ENCODE peak calls at places on chromosome 6, in five cellular contexts. A, V, H, L and Q are unnamed samples.

GRCh38 chr6:39100358-39100757 is 14.6 kb downstream of the SAYSD1 start:
- DNase-seq in A (no peak), V (no peak), H (no peak), L (no peak), Q (no peak)

GRCh38 chr6:156718647-156719394 is 58.4 kb upstream of the ARID1B start:
- DNase-seq in A (peak; percentile 71), V (peak; percentile 69), H (no peak), L (no peak), Q (peak; percentile 92)

GRCh38 chr6:20952605-20953004 is 418.3 kb downstream of the CDKAL1 start:
- DNase-seq in A (peak; percentile 12), V (peak; percentile 60), H (no peak), L (peak; percentile 90), Q (peak; percentile 65)

GRCh38 chr6:150312395-150312794 is 56.4 kb upstream of the IYD start:
- DNase-seq in A (no peak), V (no peak), H (no peak), L (peak; percentile 75), Q (no peak)

GRCh38 chr6:50927816-50928215 is 109.1 kb downstream of the TFAP2B start:
- DNase-seq in A (no peak), V (no peak), H (no peak), L (no peak), Q (no peak)

GRCh38 chr6:11374036-11375010 is 141.9 kb upstream of the NEDD9 start:
- DNase-seq in A (no peak), V (no peak), H (peak; percentile 67), L (no peak), Q (no peak)

GRCh38 chr6:3919130-3919628 is 70.0 kb downstream of the FAM50B start:
- DNase-seq in A (no peak), V (no peak), H (no peak), L (no peak), Q (peak; percentile 84)

GRCh38 chr6:88517737-88518136 is 351.6 kb upstream of the CNR1 start:
- DNase-seq in A (no peak), V (no peak), H (no peak), L (no peak), Q (peak; percentile 6)

GRCh38 chr6:158286413-158286812 is 25.9 kb upstream of the TULP4 start:
- DNase-seq in A (no peak), V (no peak), H (no peak), L (peak; percentile 8), Q (peak; percentile 83)

GRCh38 chr6:139330841-139331500 is 39.2 kb upstream of the TXLNB start:
- DNase-seq in A (no peak), V (no peak), H (no peak), L (no peak), Q (peak; percentile 33)

GRCh38 chr6:74114428-74114827 is 418.4 kb downstream of the CD109 start:
- DNase-seq in A (no peak), V (no peak), H (no peak), L (no peak), Q (no peak)

GRCh38 chr6:74113901-74114300 is 417.9 kb downstream of the CD109 start:
- DNase-seq in A (no peak), V (no peak), H (no peak), L (peak; percentile 55), Q (no peak)

GRCh38 chr6:74117113-74117512 is 421.1 kb downstream of the CD109 start:
- DNase-seq in A (no peak), V (no peak), H (no peak), L (no peak), Q (no peak)

DNA sequence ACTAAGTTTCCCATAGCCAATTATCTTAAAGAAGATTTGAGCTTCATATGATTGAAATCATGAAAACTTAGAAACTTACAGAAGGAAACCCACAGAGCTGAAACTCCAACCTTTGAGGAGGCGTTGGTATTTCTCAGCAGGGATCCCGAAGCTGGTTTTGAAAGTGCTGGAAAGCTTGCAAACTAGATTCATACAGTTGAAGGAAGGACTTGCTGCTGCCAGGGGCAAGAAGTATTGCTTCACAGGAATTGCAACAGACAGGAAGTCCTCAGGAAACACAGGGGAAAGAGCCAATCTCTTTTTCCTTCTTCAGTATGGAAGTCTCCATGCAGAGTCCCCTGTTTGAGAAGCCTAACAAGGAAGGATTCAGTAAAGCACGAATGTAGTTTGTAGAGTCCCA is 419.7 kb downstream of the CD109 start:
- DNase-seq in A (no peak), V (no peak), H (no peak), L (no peak), Q (peak; percentile 53)
- TF ChIP-seq EZH2phosphoT487 in A (no peak), V (no peak), H (no peak), L (no peak), Q (no peak)

DNA sequence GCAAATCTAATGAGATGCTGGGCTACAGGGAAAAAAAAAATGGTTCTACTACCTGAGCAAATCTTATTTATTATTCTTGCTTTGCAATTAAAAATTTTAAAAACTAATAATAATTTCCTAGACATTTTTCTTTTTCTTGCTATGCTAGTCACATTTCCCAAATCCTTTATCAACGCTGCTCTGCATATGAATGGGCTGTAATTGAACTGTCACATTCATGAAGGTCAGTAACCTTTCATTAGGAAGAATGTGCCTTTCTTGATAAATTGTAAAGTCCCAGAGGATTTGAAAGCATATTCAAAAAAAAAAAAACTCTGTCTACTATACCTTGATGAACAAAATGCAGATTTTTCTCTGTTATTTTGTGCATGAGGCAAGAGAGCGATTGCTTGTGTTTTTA is 538.7 kb upstream of the ID4 start:
- DNase-seq in A (no peak), V (no peak), H (no peak), L (no peak), Q (no peak)
- H3K27ac ChIP-seq in A (no peak overlapping the region), V (no peak overlapping the region), H (no peak overlapping the region), L (no peak overlapping the region), Q (no peak overlapping the region)

GRCh38 chr6:30282522-30282921 is 44.2 kb upstream of the TRIM39 start:
- DNase-seq in A (no peak), V (no peak), H (no peak), L (no peak), Q (no peak)
- H3K9me3 ChIP-seq in A (peaks cover 77% of the 10 kb centered on the region), V (peaks cover 25% of the 10 kb centered on the region), H (peaks cover 55% of the 10 kb centered on the region), L (peaks cover 21% of the 10 kb centered on the region), Q (no peaks in the 10 kb centered on the region)

GRCh38 chr6:108883172-108883571 is 35.0 kb downstream of the ARMC2 start:
- DNase-seq in A (no peak), V (no peak), H (no peak), L (no peak), Q (no peak)
- TF ChIP-seq EZH2phosphoT487 in A (no peak), V (no peak), H (no peak), L (no peak), Q (no peak)

DNA sequence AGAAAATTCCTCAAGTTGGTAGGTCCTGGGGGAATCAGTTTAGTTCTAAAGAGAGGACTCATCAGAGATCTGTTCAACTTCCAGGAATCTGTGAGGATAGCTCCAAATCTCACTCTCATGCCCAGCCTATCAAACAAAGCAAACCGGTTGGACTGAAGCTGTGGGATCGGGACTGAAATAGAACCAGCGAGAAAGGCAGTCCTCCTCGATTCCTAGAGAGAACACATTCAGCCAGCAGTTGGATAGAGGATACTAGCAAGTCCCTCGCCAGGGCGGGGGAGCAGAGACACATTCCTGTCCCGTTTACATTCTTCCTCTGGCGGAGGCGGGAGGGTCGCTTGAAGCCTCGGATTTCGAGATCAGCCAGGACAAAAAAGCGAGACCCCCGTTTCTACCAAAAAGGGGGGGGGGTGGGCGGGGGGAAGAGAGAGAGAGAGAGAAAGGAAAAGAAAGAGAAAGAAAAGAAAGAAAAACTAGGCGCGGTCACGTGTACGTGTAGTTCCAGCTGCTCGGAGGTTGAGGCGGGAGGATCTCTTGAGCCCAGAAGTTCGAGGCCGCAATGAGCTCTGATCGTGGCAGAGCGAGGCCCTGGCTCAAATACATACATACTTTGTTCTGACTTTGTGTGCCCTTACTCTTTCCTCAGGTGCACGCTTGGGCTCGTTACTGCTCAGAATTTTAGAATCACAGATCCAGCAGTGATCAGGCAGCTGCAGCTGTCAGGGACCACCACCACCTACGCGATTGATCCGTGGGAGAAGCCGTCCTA is 19.5 kb downstream of the ZNF311 start:
- DNase-seq in A (peak; percentile 96), V (peak; percentile 92), H (no peak), L (peak; percentile 97), Q (peak; percentile 98)
- H3K27ac ChIP-seq in A (peak overlapping the region; percentile 86), V (peak overlapping the region; percentile 20), H (no peak overlapping the region), L (peak overlapping the region; percentile 25), Q (peak overlapping the region; percentile 68)

DNA sequence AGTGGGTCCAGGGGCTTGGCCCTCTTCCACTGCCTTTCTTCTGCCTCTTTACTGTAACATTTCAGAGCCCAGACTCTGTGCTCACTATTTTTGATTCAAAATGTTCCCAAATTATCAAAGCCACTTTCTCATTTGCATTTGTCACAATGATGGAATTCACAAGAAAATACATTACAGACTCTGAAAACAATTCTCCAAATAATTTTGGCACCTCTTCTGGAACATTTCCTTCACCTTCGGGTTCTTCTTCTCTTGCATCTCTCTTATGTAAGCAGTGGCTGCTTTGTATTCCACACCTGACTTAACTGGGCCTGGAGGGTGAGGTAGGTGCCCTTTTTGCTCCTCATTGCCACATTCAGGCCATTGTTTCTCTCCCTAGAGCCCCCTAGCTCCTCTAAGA is 30.0 kb downstream of the ZNF184 start:
- DNase-seq in A (no peak), V (no peak), H (no peak), L (no peak), Q (no peak)
- H3K9me3 ChIP-seq in A (peaks cover 3% of the 10 kb centered on the region), V (peaks cover 3% of the 10 kb centered on the region), H (no peaks in the 10 kb centered on the region), L (peaks cover 9% of the 10 kb centered on the region), Q (peaks cover 3% of the 10 kb centered on the region)

GRCh38 chr6:167951781-167952511 is 45.5 kb upstream of the KIF25 start:
- DNase-seq in A (no peak), V (no peak), H (no peak), L (no peak), Q (no peak)
- TF ChIP-seq EZH2phosphoT487 in A (no peak), V (no peak), H (no peak), L (no peak), Q (no peak)

GRCh38 chr6:104653786-104654185 is 205.9 kb downstream of the HACE1 start:
- DNase-seq in A (no peak), V (no peak), H (peak; percentile 33), L (no peak), Q (no peak)

GRCh38 chr6:104656235-104656634 is 203.5 kb downstream of the HACE1 start:
- DNase-seq in A (no peak), V (no peak), H (no peak), L (no peak), Q (no peak)
- H3K27ac ChIP-seq in A (no peak overlapping the region), V (no peak overlapping the region), H (no peak overlapping the region), L (no peak overlapping the region), Q (no peak overlapping the region)